ENCODE peak calls at places on chromosomes 11 and 22, in eight cellular contexts. A, M, Q, C, H, I, F and E are unnamed samples.

GRCh38 chr22:46833228-46833627 is 70.8 kb downstream of the TBC1D22A start:
- DNase-seq in A (peak; percentile 34), M (no peak), Q (peak; percentile 46), C (no peak), H (no peak), I (no peak), F (no peak), E (no peak)

GRCh38 chr11:54946429-54946828 is 239.8 kb downstream of the OR4A5 start:
- DNase-seq in A (no peak), M (no peak), Q (no peak), C (no peak), H (no peak), I (no peak), F (no peak), E (no peak)

GRCh38 chr11:15800121-15800800 is 556.1 kb downstream of the SOX6 start:
- DNase-seq in A (peak; percentile 81), M (peak; percentile 18), Q (peak; percentile 58), C (peak; percentile 42), H (no peak), I (no peak), F (peak; percentile 19), E (no peak)

GRCh38 chr11:9691865-9692264 is 28.0 kb downstream of the SWAP70 start:
- DNase-seq in A (peak; percentile 56), M (no peak), Q (peak; percentile 62), C (no peak), H (no peak), I (no peak), F (no peak), E (no peak)

GRCh38 chr11:6251120-6251733 is 8.4 kb upstream of the CCKBR start:
- DNase-seq in A (peak; percentile 76), M (peak; percentile 25), Q (peak; percentile 58), C (peak; percentile 69), H (no peak), I (peak; percentile 40), F (peak; percentile 34), E (peak; percentile 24)

GRCh38 chr11:86577663-86578636 is 94.5 kb downstream of the ME3 start:
- DNase-seq in A (peak; percentile 92), M (no peak), Q (peak; percentile 90), C (peak; percentile 53), H (peak; percentile 22), I (no peak), F (no peak), E (no peak)

GRCh38 chr11:85699957-85700741 is 14.2 kb upstream of the CCDC89 start:
- DNase-seq in A (no peak), M (no peak), Q (no peak), C (no peak), H (no peak), I (no peak), F (no peak), E (no peak)

GRCh38 chr11:867856-868358 is 25.3 kb downstream of the TSPAN4 start:
- DNase-seq in A (no peak), M (no peak), Q (no peak), C (no peak), H (no peak), I (no peak), F (no peak), E (no peak)

GRCh38 chr11:62137276-62137861 is 13.6 kb downstream of the INCENP start:
- DNase-seq in A (no peak), M (no peak), Q (no peak), C (no peak), H (no peak), I (no peak), F (no peak), E (no peak)

GRCh38 chr11:13292970-13293369 is 15.4 kb downstream of the BMAL1 start:
- DNase-seq in A (no peak), M (no peak), Q (no peak), C (no peak), H (no peak), I (no peak), F (no peak), E (no peak)

GRCh38 chr11:113698515-113698914 is 7.6 kb downstream of the TMPRSS5 start:
- DNase-seq in A (no peak), M (no peak), Q (no peak), C (no peak), H (no peak), I (no peak), F (no peak), E (no peak)

GRCh38 chr11:69941546-69942332 is 122.5 kb upstream of the FGF3 start:
- DNase-seq in A (no peak), M (no peak), Q (no peak), C (no peak), H (no peak), I (no peak), F (no peak), E (no peak)

GRCh38 chr22:39511226-39511625 is 9.1 kb upstream of the ATF4 start:
- DNase-seq in A (no peak), M (no peak), Q (no peak), C (no peak), H (no peak), I (no peak), F (no peak), E (no peak)

GRCh38 chr11:124109377-124109776 is 5.9 kb upstream of the VWA5A start:
- DNase-seq in A (no peak), M (no peak), Q (no peak), C (no peak), H (no peak), I (no peak), F (no peak), E (no peak)

GRCh38 chr11:66438504-66439466 is at the start of gene MRPL11:
- DNase-seq in A (peak; percentile 93), M (peak; percentile 74), Q (peak; percentile 92), C (peak; percentile 88), H (peak; percentile 82), I (peak; percentile 81), F (peak; percentile 94), E (peak; percentile 85)

GRCh38 chr22:19291218-19291579 is 320 bp downstream of the CLTCL1 start:
- DNase-seq in A (peak; percentile 42), M (no peak), Q (no peak), C (no peak), H (peak; percentile 19), I (peak; percentile 39), F (peak; percentile 22), E (no peak)

GRCh38 chr22:19641983-19642451 is 72.3 kb upstream of the SEPTIN5 start:
- DNase-seq in A (no peak), M (no peak), Q (no peak), C (no peak), H (no peak), I (no peak), F (no peak), E (no peak)

GRCh38 chr11:47380078-47380477 is 1.7 kb upstream of the SPI1 start:
- DNase-seq in A (no peak), M (no peak), Q (no peak), C (no peak), H (no peak), I (no peak), F (no peak), E (no peak)

GRCh38 chr11:14376920-14377319 is 17.9 kb upstream of the RRAS2 start:
- DNase-seq in A (peak; percentile 34), M (no peak), Q (peak; percentile 47), C (no peak), H (no peak), I (no peak), F (no peak), E (no peak)

GRCh38 chr22:44894321-44894720 is 115.5 kb downstream of the PHF21B start:
- DNase-seq in A (no peak), M (no peak), Q (no peak), C (no peak), H (no peak), I (no peak), F (no peak), E (no peak)

GRCh38 chr11:2694495-2694894 is 5.3 kb downstream of the KCNQ1OT1 start:
- DNase-seq in A (no peak), M (no peak), Q (no peak), C (no peak), H (no peak), I (no peak), F (no peak), E (no peak)